ENCODE peak calls at places on chromosome 11, in four cellular contexts. G is NCI-H1417 treated with DMSO at 0.1 percent for 48 hours; C is stimulated activated CD8-positive, alpha-beta memory T cell treated with anti-CD3 and anti-CD28 coated beads, Interleukin-15, amount 100 ng/mL, for 1 hour; P is HFFc6. A is an unnamed sample.

GRCh38 chr11:36292311-36292722 is 3.1 kb upstream of the COMMD9 start:
- DNase-seq in G (no peak), C (no peak), P (peak), A (no peak)

GRCh38 chr11:116925050-116925449 is 87.6 kb upstream of the APOA1 start:
- DNase-seq in G (no peak), C (no peak), P (no peak), A (no peak)

GRCh38 chr11:118929496-118930151 is 3.9 kb upstream of the BCL9L start:
- DNase-seq in G (no peak), C (no peak), P (peak), A (peak)

GRCh38 chr11:68106165-68106940 is 14.8 kb downstream of the CHKA start:
- DNase-seq in G (no peak), C (no peak), P (no peak), A (no peak)

GRCh38 chr11:62128835-62129234 is 5.0 kb downstream of the INCENP start:
- DNase-seq in G (no peak), C (no peak), P (no peak), A (no peak)

GRCh38 chr11:18253222-18253621 is 4.8 kb upstream of the SAA2 start:
- DNase-seq in G (no peak), C (no peak), P (no peak), A (no peak)

GRCh38 chr11:70324354-70325115 is 54.0 kb downstream of the PPFIA1 start:
- DNase-seq in G (no peak), C (no peak), P (no peak), A (no peak)

GRCh38 chr11:35227551-35228341 is 88.8 kb downstream of the CD44 start:
- DNase-seq in G (no peak), C (no peak), P (no peak), A (no peak)

GRCh38 chr11:65786786-65787636 is at the start of gene OVOL1:
- DNase-seq in G (no peak), C (no peak), P (no peak), A (no peak)

GRCh38 chr11:67652965-67653845 is 2.7 kb upstream of the ACY3 start:
- DNase-seq in G (no peak), C (no peak), P (no peak), A (no peak)

GRCh38 chr11:121928597-121929580 is 187.1 kb downstream of the BLID start:
- DNase-seq in G (no peak), C (no peak), P (no peak), A (no peak)

GRCh38 chr11:6637871-6638270 is 17.7 kb downstream of the DCHS1 start:
- DNase-seq in G (no peak), C (no peak), P (peak), A (peak)

A was measured in stromal cell of bone marrow.